ENCODE peak calls at places on chromosomes 12 and 14, in seven cellular contexts. One of them, this sample, is unnamed.

GRCh38 chr12:61860439-61860838 is 399.8 kb upstream of the USP15 start:
- DNase-seq in IMR-90: no peak
- DNase-seq in colonic mucosa: no peak
- DNase-seq in astrocyte: no peak
- DNase-seq in kidney: no peak
- DNase-seq in adipocyte: no peak
- DNase-seq in H9: no peak
- DNase-seq in this sample: no peak

GRCh38 chr12:12736759-12737676 is 19.9 kb downstream of the CDKN1B start:
- DNase-seq in IMR-90: peak
- DNase-seq in colonic mucosa: no peak
- DNase-seq in astrocyte: peak
- DNase-seq in kidney: no peak
- DNase-seq in adipocyte: peak
- DNase-seq in H9: no peak
- DNase-seq in this sample: peak

GRCh38 chr14:67618617-67619063 is 1.1 kb upstream of the ARG2 start:
- DNase-seq in IMR-90: peak
- DNase-seq in colonic mucosa: peak
- DNase-seq in astrocyte: peak
- DNase-seq in kidney: no peak
- DNase-seq in adipocyte: peak
- DNase-seq in H9: no peak
- DNase-seq in this sample: peak

GRCh38 chr14:55702501-55702900 is 122.5 kb downstream of the KTN1 start:
- DNase-seq in IMR-90: no peak
- DNase-seq in colonic mucosa: no peak
- DNase-seq in astrocyte: no peak
- DNase-seq in kidney: no peak
- DNase-seq in adipocyte: no peak
- DNase-seq in H9: no peak
- DNase-seq in this sample: peak

GRCh38 chr12:48682927-48683326 is 889 bp upstream of the KANSL2 start:
- DNase-seq in IMR-90: no peak
- DNase-seq in colonic mucosa: no peak
- DNase-seq in astrocyte: no peak
- DNase-seq in kidney: no peak
- DNase-seq in adipocyte: no peak
- DNase-seq in H9: no peak
- DNase-seq in this sample: no peak

GRCh38 chr14:74475678-74476077 is 17.4 kb downstream of the NPC2 start:
- DNase-seq in IMR-90: peak
- DNase-seq in colonic mucosa: no peak
- DNase-seq in astrocyte: peak
- DNase-seq in kidney: no peak
- DNase-seq in adipocyte: peak
- DNase-seq in H9: no peak
- DNase-seq in this sample: no peak

GRCh38 chr12:12668005-12668404 is 28.0 kb downstream of the GPR19 start:
- DNase-seq in IMR-90: no peak
- DNase-seq in colonic mucosa: no peak
- DNase-seq in astrocyte: no peak
- DNase-seq in kidney: no peak
- DNase-seq in adipocyte: no peak
- DNase-seq in H9: no peak
- DNase-seq in this sample: no peak

GRCh38 chr14:55116246-55117030 is 12.6 kb upstream of the LGALS3 start:
- DNase-seq in IMR-90: no peak
- DNase-seq in colonic mucosa: peak
- DNase-seq in astrocyte: no peak
- DNase-seq in kidney: no peak
- DNase-seq in adipocyte: no peak
- DNase-seq in H9: no peak
- DNase-seq in this sample: no peak

GRCh38 chr12:124505001-124505818 is 62.2 kb downstream of the NCOR2 start:
- DNase-seq in IMR-90: no peak
- DNase-seq in colonic mucosa: no peak
- DNase-seq in astrocyte: no peak
- DNase-seq in kidney: peak
- DNase-seq in adipocyte: no peak
- DNase-seq in H9: no peak
- DNase-seq in this sample: no peak

GRCh38 chr12:132367401-132367851 is 38.0 kb upstream of the GALNT9 start:
- DNase-seq in IMR-90: no peak
- DNase-seq in colonic mucosa: no peak
- DNase-seq in astrocyte: no peak
- DNase-seq in kidney: peak
- DNase-seq in adipocyte: no peak
- DNase-seq in H9: no peak
- DNase-seq in this sample: no peak

GRCh38 chr12:106670131-106670530 is 87.3 kb downstream of the RFX4 start:
- DNase-seq in IMR-90: no peak
- DNase-seq in colonic mucosa: no peak
- DNase-seq in astrocyte: no peak
- DNase-seq in kidney: no peak
- DNase-seq in adipocyte: no peak
- DNase-seq in H9: no peak
- DNase-seq in this sample: no peak

GRCh38 chr12:50055831-50056628 is 1.4 kb upstream of the ASIC1 start:
- DNase-seq in IMR-90: peak
- DNase-seq in colonic mucosa: peak
- DNase-seq in astrocyte: no peak
- DNase-seq in kidney: peak
- DNase-seq in adipocyte: peak
- DNase-seq in H9: peak
- DNase-seq in this sample: peak

GRCh38 chr12:62683724-62684501 is 217.3 kb downstream of the MON2 start:
- DNase-seq in IMR-90: peak
- DNase-seq in colonic mucosa: peak
- DNase-seq in astrocyte: peak
- DNase-seq in kidney: no peak
- DNase-seq in adipocyte: peak
- DNase-seq in H9: no peak
- DNase-seq in this sample: no peak

GRCh38 chr14:26389646-26390508 is 208.0 kb downstream of the NOVA1 start:
- DNase-seq in IMR-90: peak
- DNase-seq in colonic mucosa: no peak
- DNase-seq in astrocyte: peak
- DNase-seq in kidney: no peak
- DNase-seq in adipocyte: peak
- DNase-seq in H9: no peak
- DNase-seq in this sample: no peak

GRCh38 chr12:78226763-78227162 is 396.1 kb downstream of the NAV3 start:
- DNase-seq in IMR-90: no peak
- DNase-seq in colonic mucosa: no peak
- DNase-seq in astrocyte: no peak
- DNase-seq in kidney: no peak
- DNase-seq in adipocyte: no peak
- DNase-seq in H9: no peak
- DNase-seq in this sample: no peak

GRCh38 chr12:58750484-58750883 is 169.8 kb downstream of the LRIG3 start:
- DNase-seq in IMR-90: peak
- DNase-seq in colonic mucosa: no peak
- DNase-seq in astrocyte: peak
- DNase-seq in kidney: no peak
- DNase-seq in adipocyte: peak
- DNase-seq in H9: no peak
- DNase-seq in this sample: no peak

GRCh38 chr14:99273025-99273723 is 1.2 kb upstream of the BCL11B start:
- DNase-seq in IMR-90: no peak
- DNase-seq in colonic mucosa: peak
- DNase-seq in astrocyte: no peak
- DNase-seq in kidney: peak
- DNase-seq in adipocyte: no peak
- DNase-seq in H9: peak
- DNase-seq in this sample: no peak

GRCh38 chr12:108240928-108241327 is 98.2 kb downstream of the CMKLR1 start:
- DNase-seq in IMR-90: no peak
- DNase-seq in colonic mucosa: no peak
- DNase-seq in astrocyte: no peak
- DNase-seq in kidney: no peak
- DNase-seq in adipocyte: no peak
- DNase-seq in H9: no peak
- DNase-seq in this sample: no peak

GRCh38 chr14:72839351-72839750 is 54.5 kb downstream of the DPF3 start:
- DNase-seq in IMR-90: no peak
- DNase-seq in colonic mucosa: no peak
- DNase-seq in astrocyte: no peak
- DNase-seq in kidney: no peak
- DNase-seq in adipocyte: no peak
- DNase-seq in H9: no peak
- DNase-seq in this sample: no peak

GRCh38 chr14:22597771-22598098 is 365 bp upstream of the ABHD4 start:
- DNase-seq in IMR-90: no peak
- DNase-seq in colonic mucosa: no peak
- DNase-seq in astrocyte: no peak
- DNase-seq in kidney: no peak
- DNase-seq in adipocyte: peak
- DNase-seq in H9: no peak
- DNase-seq in this sample: no peak

GRCh38 chr14:22600027-22600426 is 1.9 kb downstream of the ABHD4 start:
- DNase-seq in IMR-90: no peak
- DNase-seq in colonic mucosa: no peak
- DNase-seq in astrocyte: no peak
- DNase-seq in kidney: no peak
- DNase-seq in adipocyte: no peak
- DNase-seq in H9: no peak
- DNase-seq in this sample: peak

GRCh38 chr14:22598099-22598895 is at the start of gene ABHD4:
- DNase-seq in IMR-90: peak
- DNase-seq in colonic mucosa: peak
- DNase-seq in astrocyte: peak
- DNase-seq in kidney: peak
- DNase-seq in adipocyte: peak
- DNase-seq in H9: peak
- DNase-seq in this sample: peak

GRCh38 chr14:22598896-22599244 is 770 bp downstream of the ABHD4 start:
- DNase-seq in IMR-90: peak
- DNase-seq in colonic mucosa: peak
- DNase-seq in astrocyte: peak
- DNase-seq in kidney: no peak
- DNase-seq in adipocyte: peak
- DNase-seq in H9: no peak
- DNase-seq in this sample: peak

GRCh38 chr14:22599349-22599748 is 1.2 kb downstream of the ABHD4 start:
- DNase-seq in IMR-90: no peak
- DNase-seq in colonic mucosa: no peak
- DNase-seq in astrocyte: no peak
- DNase-seq in kidney: no peak
- DNase-seq in adipocyte: no peak
- DNase-seq in H9: no peak
- DNase-seq in this sample: no peak
- H3K9ac ChIP-seq in IMR-90: peak
- H3K9ac ChIP-seq in colonic mucosa: no peak
- H3K9ac ChIP-seq in astrocyte: peak
- H3K9ac ChIP-seq in kidney: peak
- H3K9ac ChIP-seq in adipocyte: peak
- H3K9ac ChIP-seq in H9: peak
- H3K9ac ChIP-seq in this sample: peak

DNA sequence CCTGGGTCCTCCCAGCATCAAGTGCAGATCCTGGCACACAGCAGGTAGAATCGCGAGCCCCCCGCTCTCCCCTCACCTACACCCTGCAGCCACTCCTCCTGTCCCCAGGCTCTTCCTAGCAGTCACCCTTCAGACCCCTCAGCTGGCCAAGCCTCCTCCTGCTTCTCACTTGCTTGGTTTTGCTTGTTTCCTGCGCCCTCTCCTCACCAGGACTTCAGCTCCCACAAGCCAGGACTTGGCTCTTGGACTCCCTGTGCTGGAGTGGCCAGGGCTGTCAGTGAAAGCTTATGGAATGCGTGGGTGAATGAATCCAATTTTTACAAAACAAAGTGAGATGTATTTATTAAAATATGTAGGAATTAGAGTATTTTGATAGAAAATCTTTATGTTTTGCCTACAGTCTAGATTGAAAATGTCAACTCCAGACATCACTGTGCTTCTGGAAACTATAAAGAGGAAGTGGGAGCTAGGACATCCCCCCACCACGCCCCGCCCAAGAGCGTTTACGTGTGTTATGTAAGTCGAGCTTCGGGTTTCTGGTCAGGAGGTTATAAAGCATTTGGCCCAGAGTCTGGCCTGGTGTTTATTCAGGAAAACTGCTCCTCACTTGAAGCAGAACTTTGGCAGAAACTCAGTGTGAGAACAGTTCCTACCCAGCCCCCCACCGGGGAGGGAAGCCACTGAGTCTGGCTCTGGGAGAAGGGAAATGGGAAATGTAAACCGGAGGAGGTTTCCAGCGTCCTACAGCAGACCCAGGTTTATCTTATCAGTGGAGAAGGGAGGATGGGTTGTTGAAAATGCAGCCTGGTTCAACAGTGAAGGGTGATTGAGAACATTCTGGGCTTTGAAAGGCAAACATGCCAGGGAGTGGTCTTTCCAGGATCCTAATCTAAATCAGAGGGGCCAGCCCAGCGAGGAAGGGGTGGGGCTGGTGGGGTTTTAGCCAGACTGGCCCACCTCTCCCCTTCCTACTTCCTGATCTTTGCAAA is 8.8 kb downstream of the ALDH2 start:
- DNase-seq in IMR-90: peak
- DNase-seq in colonic mucosa: peak
- DNase-seq in astrocyte: peak
- DNase-seq in kidney: peak
- DNase-seq in adipocyte: peak
- DNase-seq in H9: no peak
- DNase-seq in this sample: peak
- H3K9ac ChIP-seq in IMR-90: peak
- H3K9ac ChIP-seq in colonic mucosa: peak
- H3K9ac ChIP-seq in astrocyte: no peak
- H3K9ac ChIP-seq in kidney: peak
- H3K9ac ChIP-seq in adipocyte: peak
- H3K9ac ChIP-seq in H9: no peak
- H3K9ac ChIP-seq in this sample: peak

GRCh38 chr14:94600148-94600545 is 12.0 kb upstream of the SERPINA3 start:
- DNase-seq in IMR-90: no peak
- DNase-seq in colonic mucosa: no peak
- DNase-seq in astrocyte: no peak
- DNase-seq in kidney: no peak
- DNase-seq in adipocyte: no peak
- DNase-seq in H9: no peak
- DNase-seq in this sample: no peak
- H3K9ac ChIP-seq in IMR-90: no peak
- H3K9ac ChIP-seq in colonic mucosa: no peak
- H3K9ac ChIP-seq in astrocyte: peak
- H3K9ac ChIP-seq in kidney: no peak
- H3K9ac ChIP-seq in adipocyte: peak
- H3K9ac ChIP-seq in H9: no peak
- H3K9ac ChIP-seq in this sample: no peak

DNA sequence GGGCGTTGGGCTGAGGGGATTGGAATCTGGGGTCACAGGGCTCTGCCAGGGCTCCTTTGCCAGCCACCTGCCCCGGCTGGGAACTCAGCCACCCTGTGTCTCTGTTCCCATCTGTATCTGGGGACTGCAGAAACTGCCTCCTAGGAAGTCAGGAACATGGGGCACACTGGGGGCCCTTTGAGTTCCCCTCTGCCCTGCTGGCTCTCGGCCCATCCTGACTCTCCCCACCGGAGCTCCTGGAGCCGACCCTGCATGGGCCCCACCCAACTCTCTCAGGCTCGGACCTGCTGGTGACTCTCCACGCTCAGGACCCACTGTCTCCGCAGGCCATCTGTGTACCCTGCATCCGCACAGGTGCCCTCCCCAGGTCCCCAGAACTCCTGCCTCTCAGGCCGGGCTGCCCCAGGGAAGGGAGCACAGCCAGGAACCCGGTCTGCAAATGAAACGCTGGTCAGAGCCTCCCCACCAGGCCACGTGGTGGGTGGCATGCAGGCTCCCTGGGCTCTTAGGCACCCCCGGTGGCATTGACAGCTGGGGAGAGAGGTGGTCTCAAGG is 82.8 kb downstream of the KIF26A start:
- DNase-seq in IMR-90: no peak
- DNase-seq in colonic mucosa: no peak
- DNase-seq in astrocyte: no peak
- DNase-seq in kidney: peak
- DNase-seq in adipocyte: no peak
- DNase-seq in H9: no peak
- DNase-seq in this sample: no peak
- H3K9ac ChIP-seq in IMR-90: no peak
- H3K9ac ChIP-seq in colonic mucosa: no peak
- H3K9ac ChIP-seq in astrocyte: no peak
- H3K9ac ChIP-seq in kidney: no peak
- H3K9ac ChIP-seq in adipocyte: no peak
- H3K9ac ChIP-seq in H9: no peak
- H3K9ac ChIP-seq in this sample: no peak

This sample was measured in Karpas-422.